ENCODE peak calls at places on chromosomes 5 and 9, in four cellular contexts. D, L, M and V are unnamed samples.

GRCh38 chr9:744790-745456 is 96.6 kb upstream of the DMRT1 start:
- DNase-seq in D (peak; percentile 41), L (peak; percentile 93), M (peak; percentile 62), V (peak; percentile 31)

GRCh38 chr5:78698218-78698751 is 49.7 kb upstream of the LHFPL2 start:
- DNase-seq in D (no peak), L (peak; percentile 82), M (no peak), V (no peak)

GRCh38 chr9:4126184-4126865 is 173.5 kb downstream of the GLIS3 start:
- DNase-seq in D (no peak), L (no peak), M (no peak), V (no peak)

GRCh38 chr9:21904371-21904770 is 89.8 kb downstream of the CDKN2A start:
- DNase-seq in D (no peak), L (no peak), M (no peak), V (no peak)

GRCh38 chr9:121242955-121243346 is 25.0 kb upstream of the GSN start:
- DNase-seq in D (no peak), L (peak; percentile 67), M (no peak), V (no peak)

GRCh38 chr5:158947831-158948230 is 151.9 kb downstream of the EBF1 start:
- DNase-seq in D (no peak), L (no peak), M (no peak), V (no peak)

GRCh38 chr5:154587123-154587725 is 109.2 kb upstream of the HAND1 start:
- DNase-seq in D (no peak), L (no peak), M (no peak), V (no peak)

GRCh38 chr5:177098103-177098771 is 11.5 kb downstream of the FGFR4 start:
- DNase-seq in D (no peak), L (no peak), M (no peak), V (no peak)

GRCh38 chr5:52892242-52892878 is 96.8 kb upstream of the ITGA2 start:
- DNase-seq in D (no peak), L (no peak), M (no peak), V (no peak)

GRCh38 chr9:764105-764524 is 77.4 kb upstream of the DMRT1 start:
- DNase-seq in D (peak; percentile 71), L (peak; percentile 86), M (peak; percentile 71), V (peak; percentile 76)

GRCh38 chr5:152221721-152222629 is 183.1 kb downstream of the NMUR2 start:
- DNase-seq in D (no peak), L (no peak), M (no peak), V (no peak)

GRCh38 chr9:100088202-100088601 is 10.6 kb downstream of the ERP44 start:
- DNase-seq in D (no peak), L (no peak), M (no peak), V (no peak)

DNA sequence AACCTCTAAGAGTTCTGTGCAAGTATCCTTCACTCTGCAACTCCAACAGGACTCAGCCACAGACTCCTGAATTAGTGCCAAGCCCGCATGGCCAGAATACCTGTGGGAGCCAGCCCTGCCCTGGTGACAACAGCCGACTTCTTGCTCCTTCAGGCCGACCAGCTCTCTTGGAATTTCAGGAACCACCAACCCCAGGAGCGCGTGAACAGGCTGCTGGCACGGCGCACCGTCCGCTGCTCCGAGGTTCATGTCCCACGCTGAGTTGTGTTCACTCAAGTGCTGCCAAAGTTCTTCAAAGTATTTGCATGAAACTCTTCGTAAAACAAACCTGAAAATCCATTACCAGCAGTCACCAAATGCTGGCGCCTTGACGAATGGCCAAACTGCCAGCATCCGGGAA is 232.8 kb downstream of the NR2F1-AS1 start:
- DNase-seq in D (no peak), L (no peak), M (no peak), V (no peak)
- TF ChIP-seq CTCF in D (no peak), L (no peak), M (no peak), V (no peak)

GRCh38 chr5:180817847-180818246 is 15.2 kb upstream of the MGAT1 start:
- DNase-seq in D (no peak), L (peak; percentile 49), M (no peak), V (no peak)

GRCh38 chr5:180818942-180819341 is 16.3 kb upstream of the MGAT1 start:
- DNase-seq in D (no peak), L (no peak), M (no peak), V (no peak)

GRCh38 chr5:180815241-180816031 is 12.8 kb upstream of the MGAT1 start:
- DNase-seq in D (no peak), L (no peak), M (no peak), V (no peak)

GRCh38 chr5:180818275-180818674 is 15.7 kb upstream of the MGAT1 start:
- DNase-seq in D (no peak), L (peak; percentile 44), M (no peak), V (no peak)

DNA sequence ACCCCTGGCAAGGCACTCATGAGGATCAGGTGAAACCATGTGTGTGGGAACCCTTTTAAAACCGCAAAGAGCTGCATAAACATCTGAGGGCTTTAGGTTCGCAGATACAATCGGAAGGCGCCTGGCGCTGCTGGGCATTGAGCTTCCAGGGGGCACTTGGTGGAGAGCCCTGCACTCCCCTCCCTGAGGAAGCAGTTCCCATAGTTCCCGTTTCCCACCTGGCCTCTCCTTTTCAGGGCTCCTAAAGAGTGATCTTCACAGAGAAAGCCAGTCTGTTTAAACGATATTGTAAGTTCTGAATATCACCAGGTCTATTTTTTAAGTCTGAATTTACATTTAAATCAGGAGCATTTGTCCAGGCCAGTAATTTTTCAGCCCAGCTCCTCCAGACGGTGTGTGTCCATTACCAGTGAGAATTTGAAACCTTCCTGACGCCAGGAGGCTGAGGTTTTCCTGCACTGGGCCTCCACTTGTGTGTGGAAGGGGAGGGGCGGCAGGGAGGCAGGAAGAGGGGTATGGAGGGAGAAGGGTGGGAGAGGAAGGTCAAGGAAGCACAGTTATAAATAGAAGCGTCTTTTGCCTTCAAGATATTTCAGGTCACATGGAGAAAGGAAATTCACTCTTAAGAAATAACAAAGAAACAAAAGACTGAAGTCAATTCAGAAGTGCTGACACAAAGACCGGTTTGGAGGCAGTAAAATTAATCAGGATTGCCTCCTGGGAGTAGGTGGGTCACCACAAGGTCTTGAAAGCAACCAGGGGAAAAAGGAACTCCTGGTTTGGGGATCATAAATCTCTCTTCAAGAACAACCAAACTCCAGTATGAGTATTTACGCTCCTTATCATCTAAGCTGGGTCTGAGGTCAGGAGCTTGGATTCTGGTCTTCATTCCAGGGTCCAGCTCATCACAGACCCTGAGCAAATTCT is 14.3 kb upstream of the MGAT1 start:
- DNase-seq in D (no peak), L (peak; percentile 80), M (peak; percentile 76), V (no peak)
- TF ChIP-seq EP300 in D (no peak), L (no peak), M (no peak), V (no peak)

GRCh38 chr5:148970876-148971275 is 92.0 kb downstream of the SH3TC2 start:
- DNase-seq in D (no peak), L (no peak), M (no peak), V (no peak)

GRCh38 chr5:148970228-148970627 is 92.6 kb downstream of the SH3TC2 start:
- DNase-seq in D (peak; percentile 67), L (peak; percentile 71), M (no peak), V (peak; percentile 62)

GRCh38 chr5:148967783-148968182 is 95.1 kb downstream of the SH3TC2 start:
- DNase-seq in D (no peak), L (peak; percentile 37), M (no peak), V (peak; percentile 32)

GRCh38 chr5:148968311-148968710 is 94.6 kb downstream of the SH3TC2 start:
- DNase-seq in D (no peak), L (no peak), M (no peak), V (no peak)

DNA sequence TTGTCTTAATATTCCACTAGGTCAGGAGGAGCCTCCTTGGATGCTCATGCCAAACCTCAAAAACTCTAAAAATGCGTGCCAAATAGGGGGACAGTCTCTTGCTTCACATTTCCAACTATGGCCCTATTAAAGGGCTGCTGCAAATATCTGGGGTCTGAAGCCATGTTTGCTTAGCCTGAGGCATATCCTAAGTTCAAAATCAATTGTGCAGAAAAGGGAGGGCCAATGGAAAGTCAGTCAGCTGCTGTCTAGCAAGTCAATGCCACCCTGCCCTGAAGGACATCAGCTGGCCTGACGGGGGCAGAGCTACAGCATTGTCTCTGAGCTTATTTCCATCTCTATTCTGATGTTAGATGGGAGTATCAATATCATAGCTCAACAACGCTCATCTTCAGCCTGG is 93.6 kb downstream of the SH3TC2 start:
- DNase-seq in D (no peak), L (no peak), M (no peak), V (no peak)
- TF ChIP-seq CTCF in D (no peak), L (no peak), M (no peak), V (no peak)

GRCh38 chr5:59055745-59056448 is 473.0 kb downstream of the RAB3C start:
- DNase-seq in D (no peak), L (no peak), M (no peak), V (no peak)

GRCh38 chr5:59054963-59055528 is 472.2 kb downstream of the RAB3C start:
- DNase-seq in D (no peak), L (no peak), M (no peak), V (no peak)

GRCh38 chr5:59049070-59049469 is 466.2 kb downstream of the RAB3C start:
- DNase-seq in D (no peak), L (no peak), M (no peak), V (no peak)

DNA sequence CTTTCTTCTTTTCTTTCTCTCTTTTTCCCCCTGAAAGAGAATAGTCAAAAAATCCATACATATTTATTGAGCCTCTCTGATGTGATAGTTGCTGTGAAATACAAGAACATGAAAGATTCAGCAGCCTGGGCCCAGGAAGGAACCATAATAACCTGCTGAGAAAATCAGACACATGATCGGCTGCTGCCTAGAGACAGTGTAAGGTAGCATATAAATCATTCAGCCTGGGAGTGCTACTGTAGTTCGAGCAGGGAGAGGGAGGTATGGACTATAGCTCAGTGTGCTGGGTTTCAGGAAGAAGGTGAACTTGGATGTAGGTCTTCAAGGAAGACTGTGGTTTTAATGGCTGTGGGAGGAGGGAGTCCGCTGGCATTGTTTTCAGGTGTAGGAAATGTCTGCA is 469.1 kb downstream of the RAB3C start:
- DNase-seq in D (no peak), L (no peak), M (no peak), V (no peak)
- TF ChIP-seq EP300 in D (no peak), L (no peak), M (no peak), V (no peak)

DNA sequence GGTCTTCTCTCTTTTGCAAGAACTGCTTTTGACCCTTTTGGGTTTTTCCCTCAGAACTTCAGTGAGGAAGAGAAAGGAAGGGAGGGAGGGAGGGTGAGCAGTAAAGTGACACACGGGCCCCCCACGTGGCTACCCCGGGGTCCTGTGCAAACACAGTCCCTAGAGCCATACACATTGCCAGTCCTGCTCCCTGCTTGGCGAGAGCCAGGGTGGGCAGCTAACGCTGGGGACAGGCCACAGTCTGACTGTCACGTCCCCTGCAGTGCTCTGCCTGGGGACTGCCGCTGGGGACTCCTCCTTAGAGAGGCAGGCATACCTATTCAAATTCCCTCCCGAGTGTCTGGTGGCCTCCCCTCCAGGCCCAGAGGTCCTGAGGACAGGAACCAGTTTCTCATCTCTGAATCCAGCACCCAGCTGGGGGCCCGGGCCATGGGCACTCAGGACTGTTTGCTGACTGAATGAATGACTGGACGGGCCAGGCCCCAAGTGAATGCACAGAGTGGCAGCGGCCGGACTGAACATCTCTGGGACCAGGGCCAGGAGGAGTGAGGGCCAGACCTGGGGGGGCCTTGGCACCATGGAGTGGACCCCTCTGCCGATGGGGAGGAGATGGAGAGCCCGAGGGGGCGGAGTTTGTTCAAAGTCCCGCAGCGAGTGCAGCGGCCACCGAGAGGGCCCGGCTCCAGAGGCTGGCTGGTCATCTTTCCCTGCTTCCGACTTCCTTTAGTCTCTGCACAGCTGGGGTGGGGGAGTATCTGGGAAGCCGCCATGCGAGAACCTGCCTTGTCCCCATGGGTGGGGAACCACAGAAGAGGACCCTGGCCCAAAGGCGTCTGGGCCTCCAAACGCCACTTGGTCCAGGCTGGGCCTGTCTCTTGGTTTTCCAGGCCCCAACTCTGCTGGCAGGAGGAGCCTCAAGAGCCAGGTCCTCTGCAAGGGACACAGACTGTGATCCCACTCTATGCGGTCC is 5.8 kb downstream of the CCDC187 start:
- DNase-seq in D (no peak), L (no peak), M (no peak), V (no peak)
- TF ChIP-seq CTCF in D (no peak), L (no peak), M (no peak), V (no peak)